ENCODE peak calls at places on chromosomes 4 and X, in eight cellular contexts. B is uterus, P is H1, E is right lobe of liver, I is GM12892, N is K562, Q is HCT116, K is IMR-90. L is an unnamed sample.
A peak's percentile ranks its signal among the peaks of the same experiment; 100 is the strongest.

GRCh38 chr4:39994356-39994755 is 16.6 kb upstream of the PDS5A start:
- DNase-seq in B (no peak), P (no peak), E (no peak), I (no peak), N (no peak), Q (no peak), K (no peak), L (no peak)

GRCh38 chrX:140697618-140698017 is 11.9 kb upstream of the LINC00632 start:
- DNase-seq in B (no peak), P (no peak), E (no peak), I (no peak), N (no peak), Q (no peak), K (no peak), L (no peak)

GRCh38 chr4:139725236-139725635 is 59.6 kb downstream of the MGST2 start:
- DNase-seq in B (no peak), P (no peak), E (no peak), I (no peak), N (no peak), Q (no peak), K (no peak), L (no peak)

GRCh38 chr4:166308589-166308988 is 435.6 kb downstream of the TLL1 start:
- DNase-seq in B (no peak), P (no peak), E (no peak), I (no peak), N (no peak), Q (no peak), K (no peak), L (no peak)

GRCh38 chr4:48118081-48118480 is 16.0 kb downstream of the TXK start:
- DNase-seq in B (no peak), P (no peak), E (no peak), I (no peak), N (no peak), Q (no peak), K (no peak), L (no peak)

GRCh38 chrX:14676431-14676830 is 147.1 kb downstream of the GLRA2 start:
- DNase-seq in B (no peak), P (no peak), E (no peak), I (no peak), N (no peak), Q (no peak), K (peak; percentile 10), L (no peak)

GRCh38 chr4:61522312-61522711 is 322.2 kb downstream of the ADGRL3 start:
- DNase-seq in B (no peak), P (no peak), E (no peak), I (no peak), N (no peak), Q (no peak), K (no peak), L (no peak)

GRCh38 chr4:135573251-135573650 is 1371.7 kb upstream of the PABPC4L start:
- DNase-seq in B (no peak), P (no peak), E (no peak), I (no peak), N (no peak), Q (no peak), K (no peak), L (no peak)

GRCh38 chr4:176238157-176238608 is 30.8 kb downstream of the ASB5 start:
- DNase-seq in B (no peak), P (no peak), E (no peak), I (no peak), N (no peak), Q (no peak), K (peak; percentile 87), L (no peak)

GRCh38 chrX:34656842-34657780 is at the start of gene TMEM47:
- DNase-seq in B (peak; percentile 77), P (peak; percentile 68), E (peak; percentile 80), I (no peak), N (peak; percentile 53), Q (no peak), K (peak; percentile 70), L (peak; percentile 22)

GRCh38 chr4:8478801-8479744 is 38.5 kb downstream of the TRMT44 start:
- DNase-seq in B (no peak), P (no peak), E (no peak), I (no peak), N (peak; percentile 66), Q (no peak), K (peak; percentile 35), L (peak; percentile 35)

DNA sequence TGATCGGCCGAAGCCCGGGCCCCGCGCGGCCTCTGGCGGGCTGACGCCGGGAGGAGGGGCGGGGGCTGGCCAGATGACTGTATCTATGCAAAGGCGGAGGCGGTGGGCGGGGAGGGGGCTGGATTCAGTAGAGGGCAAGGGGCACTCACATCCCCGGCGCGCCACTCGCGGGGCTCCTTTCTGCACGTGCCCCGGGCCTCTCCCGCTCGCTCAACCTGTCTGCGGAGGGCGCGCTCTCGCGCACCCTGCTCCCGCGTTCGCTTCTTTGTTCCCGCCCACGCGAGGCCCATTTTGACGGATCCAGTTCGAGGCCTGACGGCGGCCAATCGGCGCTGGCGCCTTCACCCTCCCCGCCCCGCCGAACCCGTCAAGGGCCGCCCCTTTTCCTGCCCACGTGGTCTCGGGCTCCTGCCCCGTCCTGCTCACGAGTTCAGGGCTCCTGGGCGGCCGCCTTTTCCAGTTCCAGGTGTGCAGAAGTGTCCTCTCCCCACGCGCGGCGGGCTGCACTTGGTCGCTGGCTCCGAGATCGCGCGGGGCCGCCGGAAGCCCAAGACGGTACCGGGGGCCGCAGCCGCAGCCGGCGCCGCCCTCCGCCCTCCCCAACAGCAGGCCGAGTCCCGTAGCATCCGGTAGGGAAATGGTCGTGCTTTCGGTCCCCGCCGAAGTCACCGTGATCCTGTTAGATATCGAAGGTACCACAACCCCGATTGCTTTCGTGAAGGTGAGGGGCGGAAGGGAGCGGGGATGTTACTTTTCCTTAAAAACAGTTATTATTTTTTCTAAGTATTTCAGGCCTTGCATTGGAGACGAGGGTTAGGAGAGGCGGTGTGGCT is at the start of the genes ENOPH1 and HNRNPDL:
- DNase-seq in B (peak; percentile 96), P (peak; percentile 92), E (peak; percentile 98), I (peak; percentile 89), N (peak; percentile 97), Q (peak; percentile 95), K (peak; percentile 94), L (peak; percentile 97)
- TF ChIP-seq POLR2A in B (peak; percentile 74), P (peak; percentile 84), E (peak; percentile 62), I (peak; percentile 94), N (peak; percentile 78), Q (peak; percentile 34), K (peak; percentile 12), L (peak; percentile 41)

DNA sequence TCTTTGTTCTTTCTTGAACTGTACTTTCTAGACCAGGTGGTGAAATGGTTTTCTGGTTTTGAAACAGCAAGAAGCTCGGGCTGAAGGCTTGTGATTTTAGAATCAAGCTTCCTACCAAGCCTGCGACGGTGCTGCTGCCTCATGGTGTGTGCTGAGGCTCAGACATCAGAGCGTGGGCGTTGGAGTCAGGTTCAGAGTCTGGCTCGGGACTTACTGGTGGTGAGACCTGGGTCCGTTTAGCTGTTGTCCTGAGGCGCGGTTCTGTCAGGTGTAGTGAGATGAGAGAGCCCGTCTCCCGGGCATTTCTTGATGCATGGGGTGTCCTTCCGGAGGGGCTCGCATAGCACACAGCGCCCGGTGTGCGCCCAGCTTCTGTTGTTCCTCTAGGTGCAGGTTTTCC is 19.7 kb upstream of the TADA2B start:
- DNase-seq in B (no peak), P (no peak), E (no peak), I (no peak), N (no peak), Q (no peak), K (no peak), L (no peak)
- TF ChIP-seq POLR2A in B (no peak), P (no peak), E (no peak), I (no peak), N (no peak), Q (no peak), K (no peak), L (no peak)

DNA sequence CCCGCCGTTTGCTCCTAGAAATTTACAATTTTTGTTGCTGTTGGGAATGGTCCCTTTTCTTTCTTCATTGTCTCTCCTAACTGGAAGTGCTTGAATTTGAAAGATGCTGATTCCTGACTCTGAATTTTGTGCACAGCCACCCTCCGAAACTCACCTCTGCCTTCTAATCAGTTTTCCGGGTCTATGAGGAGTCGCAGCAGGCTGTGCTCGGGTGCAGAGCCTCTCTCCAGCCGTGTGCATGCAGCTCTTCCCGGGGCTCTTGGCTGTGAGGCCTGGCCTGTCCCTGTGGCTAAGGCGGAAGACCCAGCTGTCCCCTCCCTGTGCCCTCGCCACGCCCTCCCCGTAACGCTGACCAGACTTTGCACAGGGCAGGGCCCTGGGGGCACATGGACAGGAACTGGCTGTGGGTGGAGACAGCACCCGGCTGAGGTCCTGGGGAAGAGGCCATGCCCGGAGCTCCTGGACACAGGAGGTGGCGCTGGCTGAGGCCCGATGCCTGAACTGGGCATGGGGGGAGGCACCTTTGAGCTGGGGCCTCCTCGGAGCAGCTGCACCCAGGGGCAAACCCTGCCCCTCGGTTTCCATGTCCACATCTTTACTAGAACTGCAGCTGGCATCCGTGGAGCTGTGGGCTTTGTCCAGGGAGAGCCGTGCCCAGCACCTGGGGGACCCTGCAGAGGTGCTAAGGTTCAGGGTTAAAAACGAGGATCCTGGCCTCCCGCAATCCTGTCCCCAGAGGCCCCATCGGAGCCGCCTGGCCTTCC is 32.6 kb upstream of the SPON2 start:
- DNase-seq in B (peak; percentile 23), P (no peak), E (peak; percentile 97), I (no peak), N (no peak), Q (no peak), K (no peak), L (no peak)
- TF ChIP-seq POLR2A in B (no peak), P (no peak), E (peak; percentile 93), I (no peak), N (no peak), Q (no peak), K (no peak), L (no peak)

DNA sequence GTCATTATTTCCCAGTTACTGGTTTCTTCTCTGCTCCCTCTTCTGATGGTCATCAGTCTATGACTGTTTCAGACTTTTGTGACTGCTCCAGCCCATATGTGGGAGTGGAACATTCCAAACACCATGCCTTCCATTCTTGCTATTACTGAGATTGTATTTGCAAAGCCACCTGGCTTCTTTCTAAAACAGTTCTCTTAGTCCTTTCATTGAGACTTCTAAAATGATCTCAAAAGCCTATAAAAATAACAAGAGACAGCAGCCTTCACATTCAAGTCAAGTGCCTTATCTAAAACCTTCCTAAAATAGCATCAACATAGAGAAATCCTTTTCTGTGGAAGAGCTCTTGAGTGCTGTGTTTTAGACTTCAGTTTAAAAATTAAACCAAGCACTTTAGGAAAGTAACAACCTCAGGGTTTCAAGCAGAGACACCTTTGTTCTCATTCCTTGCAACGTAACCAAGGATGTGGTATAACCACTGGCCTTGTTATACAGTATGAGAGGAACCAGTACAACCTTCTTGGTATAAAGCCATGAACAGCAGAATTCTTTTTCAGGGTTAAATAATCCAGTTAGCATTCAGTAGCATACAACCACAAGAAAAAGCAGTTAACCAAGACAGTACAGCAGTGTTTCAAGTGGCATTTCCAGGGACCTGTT is 97.1 kb downstream of the NFKB1 start:
- DNase-seq in B (no peak), P (no peak), E (no peak), I (no peak), N (no peak), Q (no peak), K (peak; percentile 45), L (no peak)
- TF ChIP-seq POLR2A in B (no peak), P (no peak), E (no peak), I (no peak), N (no peak), Q (no peak), K (no peak), L (no peak)

L was measured in erythroblast.